ENCODE peak calls at places on chromosomes 12 and 14, in nine cellular contexts. C is PC-3; J is mammary epithelial cell; I is heart left ventricle; H is OCI-LY7; W is tibial artery; Q is psoas muscle; M is fibroblast of lung; N is CD4-positive, CD25-positive, alpha-beta regulatory T cell. E is an unnamed sample. For H3K9me3 and H3K36me3, the result is how much of the 10 kb centered on the place peaks cover.

GRCh38 chr12:27996761-27997160 is 24.2 kb upstream of the PTHLH start:
- DNase-seq in Q (no peak), J (no peak), N (no peak), C (no peak), I (no peak), H (no peak), M (no peak), W (no peak), E (no peak)

GRCh38 chr14:90785474-90785873 is 30.8 kb downstream of the TTC7B start:
- DNase-seq in Q (no peak), W (peak), N (no peak), C (peak), I (peak), M (peak), J (no peak), H (no peak), E (no peak)

GRCh38 chr12:80636832-80637231 is 70.6 kb upstream of the MYF6 start:
- DNase-seq in Q (peak), H (no peak), I (no peak), N (no peak), J (no peak), W (no peak), M (peak), C (no peak), E (no peak)

GRCh38 chr12:68222336-68222735 is 3.3 kb downstream of the IL26 start:
- DNase-seq in M (peak), J (no peak), Q (no peak), C (peak), I (no peak), H (no peak), N (no peak), W (no peak), E (no peak)

GRCh38 chr12:111428728-111429175 is 23.0 kb downstream of the SH2B3 start:
- DNase-seq in Q (peak), C (no peak), I (peak), J (no peak), H (peak), W (peak), N (no peak), M (no peak), E (peak)

GRCh38 chr14:59126714-59127436 is 61.6 kb upstream of the DAAM1 start:
- DNase-seq in M (peak), C (peak), H (peak), W (no peak), N (peak), Q (no peak), I (no peak), J (peak), E (no peak)

GRCh38 chr14:76710093-76711010 is 50.9 kb upstream of the VASH1 start:
- DNase-seq in J (peak), C (peak), N (peak), M (peak), Q (no peak), I (no peak), W (no peak), H (peak), E (no peak)

GRCh38 chr14:44962573-44963528 is 861 bp downstream of the TOGARAM1 start:
- DNase-seq in N (no peak), Q (peak), H (peak), M (peak), C (peak), J (peak), I (peak), W (peak), E (peak)

GRCh38 chr12:13222076-13222475 is 25.6 kb downstream of the EMP1 start:
- DNase-seq in N (no peak), M (no peak), I (peak), Q (peak), J (peak), H (no peak), C (peak), W (no peak), E (no peak)

GRCh38 chr12:2057041-2057792 is 4.4 kb downstream of the CACNA1C start:
- DNase-seq in J (peak), W (peak), H (peak), C (peak), Q (peak), I (peak), N (no peak), M (peak), E (peak)

GRCh38 chr12:50542448-50542847 is 37.7 kb downstream of the DIP2B start:
- DNase-seq in C (peak), W (no peak), M (no peak), I (no peak), H (no peak), Q (no peak), N (peak), J (peak), E (no peak)

GRCh38 chr12:40907115-40907521 is 214.9 kb downstream of the CNTN1 start:
- DNase-seq in J (peak), M (peak), C (peak), H (no peak), I (no peak), W (no peak), N (no peak), Q (no peak), E (no peak)

GRCh38 chr14:33362934-33363333 is 424.3 kb downstream of the NPAS3 start:
- DNase-seq in N (no peak), M (no peak), W (no peak), H (no peak), J (no peak), C (no peak), I (no peak), Q (no peak), E (no peak)

GRCh38 chr14:59461891-59462290 is 3.3 kb downstream of the GPR135 start:
- DNase-seq in W (no peak), M (no peak), J (no peak), Q (no peak), I (no peak), C (no peak), H (no peak), N (no peak), E (no peak)

GRCh38 chr12:56082382-56082781 is 2.4 kb downstream of the ERBB3 start:
- DNase-seq in Q (peak), I (no peak), W (no peak), N (no peak), M (no peak), H (no peak), C (no peak), J (no peak), E (no peak)

GRCh38 chr12:112294793-112295192 is 87.4 kb downstream of the HECTD4 start:
- DNase-seq in H (no peak), C (peak), M (peak), W (no peak), J (no peak), Q (no peak), N (no peak), I (no peak), E (no peak)

GRCh38 chr12:113575386-113575785 is 103.7 kb upstream of the LHX5 start:
- DNase-seq in Q (no peak), I (no peak), N (no peak), H (no peak), C (no peak), J (no peak), W (no peak), M (no peak), E (no peak)

GRCh38 chr12:7512528-7512927 is 9.0 kb upstream of the CD163 start:
- DNase-seq in C (peak), H (no peak), I (no peak), W (peak), Q (peak), J (peak), N (no peak), M (peak), E (no peak)

GRCh38 chr12:25960176-25960575 is 1.7 kb downstream of the RASSF8 start:
- DNase-seq in W (peak), Q (no peak), C (peak), H (no peak), J (peak), I (peak), N (no peak), M (peak), E (peak)

GRCh38 chr12:92020983-92021664 is 124.5 kb downstream of the BTG1 start:
- DNase-seq in C (no peak), W (no peak), J (no peak), Q (no peak), I (no peak), M (no peak), H (no peak), N (no peak), E (no peak)

GRCh38 chr12:58159941-58160340 is 218.6 kb downstream of the ATP23 start:
- DNase-seq in N (no peak), I (no peak), H (no peak), C (no peak), J (peak), M (no peak), Q (no peak), W (no peak), E (no peak)

GRCh38 chr14:100540141-100540925 is 46.9 kb downstream of the BEGAIN start:
- DNase-seq in Q (peak), N (no peak), H (no peak), C (no peak), J (no peak), M (no peak), W (no peak), I (no peak), E (peak)

GRCh38 chr12:125841332-125841731 is 776.1 kb downstream of the AACS start:
- DNase-seq in C (no peak), W (no peak), J (no peak), M (no peak), I (no peak), Q (no peak), N (no peak), H (no peak), E (no peak)

GRCh38 chr12:51323317-51323960 is 535 bp downstream of the BIN2 start:
- DNase-seq in C (no peak), I (no peak), W (no peak), M (no peak), J (no peak), N (peak), Q (no peak), H (peak), E (no peak)

GRCh38 chr12:12648951-12649650 is 37.4 kb downstream of the CREBL2 start:
- DNase-seq in W (no peak), J (no peak), I (no peak), Q (no peak), N (no peak), C (no peak), H (no peak), M (no peak), E (no peak)

GRCh38 chr12:101648195-101648594 is 49.2 kb upstream of the CHPT1 start:
- DNase-seq in H (no peak), I (no peak), J (no peak), Q (no peak), N (no peak), M (no peak), C (no peak), W (no peak), E (no peak)

GRCh38 chr14:34350903-34351302 is 111.1 kb downstream of the SPTSSA start:
- DNase-seq in M (no peak), Q (no peak), I (no peak), J (no peak), H (no peak), N (no peak), W (no peak), C (no peak), E (no peak)

GRCh38 chr14:40269436-40269835 is 837.2 kb upstream of the FBXO33 start:
- DNase-seq in J (no peak), I (no peak), N (no peak), Q (no peak), H (no peak), M (no peak), W (no peak), C (no peak), E (no peak)

GRCh38 chr12:108611884-108612415 is 14.1 kb upstream of the TMEM119 start:
- DNase-seq in J (peak), H (peak), N (peak), Q (no peak), C (peak), W (no peak), M (peak), I (no peak), E (no peak)

GRCh38 chr14:105168496-105168978 is at the start of gene JAG2:
- DNase-seq in M (no peak), I (peak), Q (peak), H (peak), C (peak), W (no peak), N (no peak), J (peak), E (peak)

GRCh38 chr14:55220230-55220629 is 28.8 kb upstream of the DLGAP5 start:
- DNase-seq in C (peak), J (peak), H (no peak), I (no peak), M (no peak), Q (no peak), N (no peak), W (no peak), E (no peak)

GRCh38 chr14:61064210-61064609 is 83.2 kb downstream of the SLC38A6 start:
- DNase-seq in H (peak), W (no peak), C (no peak), I (no peak), J (no peak), N (no peak), Q (no peak), M (no peak), E (no peak)

GRCh38 chr14:52327374-52328226 is 13.5 kb downstream of the PTGER2 start:
- DNase-seq in N (no peak), I (no peak), J (no peak), W (no peak), M (peak), C (peak), Q (no peak), H (no peak), E (no peak)

GRCh38 chr12:29148958-29149690 is at the start of gene FAR2:
- DNase-seq in W (no peak), N (peak), J (peak), M (peak), Q (peak), C (peak), H (no peak), I (peak), E (peak)

GRCh38 chr12:15603461-15604085 is 185.6 kb downstream of the EPS8 start:
- DNase-seq in M (peak), Q (no peak), J (no peak), H (no peak), C (no peak), W (no peak), I (no peak), N (no peak), E (no peak)

GRCh38 chr12:697426-697825 is 34.2 kb upstream of the NINJ2 start:
- DNase-seq in C (no peak), H (no peak), M (no peak), N (no peak), I (no peak), Q (no peak), W (no peak), J (no peak), E (no peak)

GRCh38 chr12:693937-694533 is 30.8 kb upstream of the NINJ2 start:
- DNase-seq in W (no peak), I (no peak), N (no peak), H (no peak), J (no peak), C (no peak), Q (no peak), M (no peak), E (no peak)

GRCh38 chr12:694734-695503 is 31.7 kb upstream of the NINJ2 start:
- DNase-seq in J (no peak), I (no peak), Q (no peak), M (peak), W (no peak), N (no peak), H (no peak), C (no peak), E (no peak)

GRCh38 chr12:690466-690865 is 27.2 kb upstream of the NINJ2 start:
- DNase-seq in C (no peak), M (no peak), N (no peak), W (no peak), J (no peak), Q (no peak), I (no peak), H (no peak), E (no peak)

GRCh38 chr12:692274-692673 is 29.0 kb upstream of the NINJ2 start:
- DNase-seq in J (no peak), I (no peak), M (no peak), N (no peak), C (no peak), H (no peak), W (no peak), Q (no peak), E (no peak)
- H3K9me3 ChIP-seq in J (under half), I (under half), M (under half), N (under half), C (under half), H (under half), W (under half), Q (under half), E (under half)

GRCh38 chr12:62505786-62506185 is 39.2 kb downstream of the MON2 start:
- DNase-seq in C (peak), N (no peak), H (no peak), J (no peak), I (no peak), W (no peak), M (no peak), Q (no peak), E (no peak)
- H3K36me3 ChIP-seq in C (under half), N (half or more), H (half or more), J (under half), I (under half), W (half or more), M (under half), Q (half or more), E (half or more)

GRCh38 chr12:121996945-121997612 is 24.6 kb upstream of the BCL7A start:
- DNase-seq in M (no peak), H (no peak), J (peak), W (no peak), C (peak), I (no peak), N (no peak), Q (no peak), E (no peak)
- H3K9me3 ChIP-seq in M (under half), H (under half), J (under half), W (under half), C (under half), I (under half), N (under half), Q (under half), E (under half)

GRCh38 chr14:75030147-75030546 is 21.1 kb downstream of the MLH3 start:
- DNase-seq in H (no peak), M (no peak), J (no peak), C (no peak), Q (no peak), I (no peak), N (no peak), W (no peak), E (no peak)
- H3K36me3 ChIP-seq in H (under half), M (under half), J (under half), C (under half), Q (half or more), I (half or more), N (under half), W (half or more), E (half or more)

GRCh38 chr12:133181238-133181959 is at the start of gene ZNF268:
- DNase-seq in W (peak), Q (peak), H (peak), C (peak), I (peak), N (peak), J (peak), M (peak), E (peak)
- H3K9me3 ChIP-seq in W (under half), Q (half or more), H (half or more), C (under half), I (under half), N (half or more), J (under half), M (under half), E (half or more)

DNA sequence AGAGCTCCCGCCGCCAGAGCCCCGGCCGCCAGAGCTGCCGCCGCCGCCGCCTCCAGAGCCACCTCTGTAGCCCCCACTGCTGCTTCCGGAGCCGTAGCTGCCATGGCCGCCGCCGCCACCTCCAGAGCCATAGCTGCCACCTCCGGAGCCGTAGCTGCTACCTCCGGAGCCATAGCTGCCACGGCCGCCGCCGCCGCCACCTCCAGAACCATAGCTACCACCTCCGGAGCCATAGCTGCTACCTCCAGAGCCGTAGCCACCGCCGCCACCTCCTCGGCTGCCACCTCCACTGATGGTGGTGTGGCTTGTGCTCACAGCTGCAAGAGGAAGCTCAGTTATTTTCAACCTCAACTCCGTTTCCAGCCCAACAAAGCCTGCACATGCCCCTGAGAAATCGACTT is 4.9 kb downstream of the KRT1 start:
- DNase-seq in N (no peak), M (no peak), J (no peak), W (no peak), I (no peak), C (no peak), Q (no peak), H (no peak), E (no peak)
- H3K36me3 ChIP-seq in N (under half), M (under half), J (under half), W (under half), I (under half), C (under half), Q (under half), H (under half), E (under half)

DNA sequence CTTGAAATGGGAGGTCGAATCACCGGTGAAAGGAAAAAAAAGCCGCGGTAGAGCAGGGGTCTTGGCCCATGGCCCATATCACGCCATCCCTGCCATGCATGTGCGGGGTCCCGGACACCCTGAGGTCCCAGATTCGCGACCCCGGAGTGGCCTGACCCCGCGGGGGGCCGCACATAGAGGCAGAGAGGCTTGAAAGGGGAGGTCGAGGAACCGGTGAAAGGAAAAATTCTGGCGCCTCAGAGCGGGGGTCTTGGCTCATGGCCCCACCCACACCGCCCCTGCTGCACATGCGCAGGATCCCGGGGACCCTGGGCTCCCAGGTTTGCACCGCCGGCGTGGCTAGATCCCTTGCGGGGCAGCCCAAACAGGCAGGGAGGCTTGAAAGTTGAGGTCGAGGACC is 319.8 kb downstream of the ALG10 start:
- DNase-seq in C (no peak), H (no peak), M (no peak), W (no peak), J (no peak), Q (no peak), I (no peak), N (no peak), E (no peak)
- H3K9me3 ChIP-seq in C (under half), H (under half), M (under half), W (under half), J (under half), Q (under half), I (under half), N (under half), E (under half)

E was measured in left ventricle myocardium inferior.